ENCODE peak calls at places on chromosomes 5 and 9, in seven cellular contexts. One of them, this sample, is unnamed.

GRCh38 chr9:121773954-121774714 is 122.7 kb downstream of the DAB2IP start:
- DNase-seq in transverse colon: no peak
- DNase-seq in pancreas: peak; percentile 66
- DNase-seq in CD8-positive, alpha-beta T cell: no peak
- DNase-seq in stomach: no peak
- DNase-seq in brain microvascular endothelial cell: no peak
- DNase-seq in CD8-positive, alpha-beta memory T cell: no peak
- DNase-seq in this sample: no peak

GRCh38 chr5:1334831-1335539 is 9.9 kb downstream of the CLPTM1L start:
- DNase-seq in transverse colon: no peak
- DNase-seq in pancreas: no peak
- DNase-seq in CD8-positive, alpha-beta T cell: no peak
- DNase-seq in stomach: no peak
- DNase-seq in brain microvascular endothelial cell: no peak
- DNase-seq in CD8-positive, alpha-beta memory T cell: no peak
- DNase-seq in this sample: no peak

GRCh38 chr5:175520321-175520720 is 42.0 kb downstream of the SFXN1 start:
- DNase-seq in transverse colon: no peak
- DNase-seq in pancreas: no peak
- DNase-seq in CD8-positive, alpha-beta T cell: peak; percentile 64
- DNase-seq in stomach: no peak
- DNase-seq in brain microvascular endothelial cell: no peak
- DNase-seq in CD8-positive, alpha-beta memory T cell: peak; percentile 31
- DNase-seq in this sample: no peak

GRCh38 chr5:54695198-54695966 is 177.8 kb downstream of the SNX18 start:
- DNase-seq in transverse colon: no peak
- DNase-seq in pancreas: no peak
- DNase-seq in CD8-positive, alpha-beta T cell: no peak
- DNase-seq in stomach: no peak
- DNase-seq in brain microvascular endothelial cell: peak; percentile 20
- DNase-seq in CD8-positive, alpha-beta memory T cell: no peak
- DNase-seq in this sample: no peak

GRCh38 chr9:132885691-132886357 is 7.1 kb downstream of the SPACA9 start:
- DNase-seq in transverse colon: no peak
- DNase-seq in pancreas: no peak
- DNase-seq in CD8-positive, alpha-beta T cell: no peak
- DNase-seq in stomach: no peak
- DNase-seq in brain microvascular endothelial cell: no peak
- DNase-seq in CD8-positive, alpha-beta memory T cell: no peak
- DNase-seq in this sample: no peak

GRCh38 chr5:89729623-89730390 is 679.7 kb downstream of the CETN3 start:
- DNase-seq in transverse colon: no peak
- DNase-seq in pancreas: no peak
- DNase-seq in CD8-positive, alpha-beta T cell: no peak
- DNase-seq in stomach: no peak
- DNase-seq in brain microvascular endothelial cell: no peak
- DNase-seq in CD8-positive, alpha-beta memory T cell: no peak
- DNase-seq in this sample: no peak

GRCh38 chr9:123397975-123398374 is 42.0 kb downstream of the CRB2 start:
- DNase-seq in transverse colon: no peak
- DNase-seq in pancreas: no peak
- DNase-seq in CD8-positive, alpha-beta T cell: no peak
- DNase-seq in stomach: no peak
- DNase-seq in brain microvascular endothelial cell: no peak
- DNase-seq in CD8-positive, alpha-beta memory T cell: no peak
- DNase-seq in this sample: no peak

GRCh38 chr9:12738296-12738695 is 36.5 kb upstream of the LURAP1L start:
- DNase-seq in transverse colon: no peak
- DNase-seq in pancreas: no peak
- DNase-seq in CD8-positive, alpha-beta T cell: no peak
- DNase-seq in stomach: no peak
- DNase-seq in brain microvascular endothelial cell: no peak
- DNase-seq in CD8-positive, alpha-beta memory T cell: no peak
- DNase-seq in this sample: no peak

GRCh38 chr5:143147382-143147781 is 256.1 kb downstream of the NR3C1 start:
- DNase-seq in transverse colon: no peak
- DNase-seq in pancreas: no peak
- DNase-seq in CD8-positive, alpha-beta T cell: no peak
- DNase-seq in stomach: no peak
- DNase-seq in brain microvascular endothelial cell: no peak
- DNase-seq in CD8-positive, alpha-beta memory T cell: no peak
- DNase-seq in this sample: no peak

GRCh38 chr5:53069626-53070025 is 39.9 kb downstream of the MOCS2 start:
- DNase-seq in transverse colon: no peak
- DNase-seq in pancreas: no peak
- DNase-seq in CD8-positive, alpha-beta T cell: no peak
- DNase-seq in stomach: no peak
- DNase-seq in brain microvascular endothelial cell: peak; percentile 95
- DNase-seq in CD8-positive, alpha-beta memory T cell: no peak
- DNase-seq in this sample: no peak

GRCh38 chr9:83401328-83401895 is 136.8 kb downstream of the FRMD3 start:
- DNase-seq in transverse colon: no peak
- DNase-seq in pancreas: no peak
- DNase-seq in CD8-positive, alpha-beta T cell: no peak
- DNase-seq in stomach: no peak
- DNase-seq in brain microvascular endothelial cell: no peak
- DNase-seq in CD8-positive, alpha-beta memory T cell: no peak
- DNase-seq in this sample: no peak

GRCh38 chr5:173055042-173055721 is 970 bp upstream of the CREBRF start:
- DNase-seq in transverse colon: no peak
- DNase-seq in pancreas: no peak
- DNase-seq in CD8-positive, alpha-beta T cell: no peak
- DNase-seq in stomach: no peak
- DNase-seq in brain microvascular endothelial cell: no peak
- DNase-seq in CD8-positive, alpha-beta memory T cell: no peak
- DNase-seq in this sample: no peak
- H3K27ac ChIP-seq in transverse colon: peak overlapping the region; percentile 100
- H3K27ac ChIP-seq in pancreas: no peak overlapping the region
- H3K27ac ChIP-seq in CD8-positive, alpha-beta T cell: peak overlapping the region; percentile 81
- H3K27ac ChIP-seq in stomach: peak overlapping the region; percentile 99
- H3K27ac ChIP-seq in brain microvascular endothelial cell: no peak overlapping the region
- H3K27ac ChIP-seq in CD8-positive, alpha-beta memory T cell: peak overlapping the region; percentile 83
- H3K27ac ChIP-seq in this sample: peak overlapping the region; percentile 100

GRCh38 chr5:14407746-14408175 is 173.8 kb upstream of the OTULINL start:
- DNase-seq in transverse colon: no peak
- DNase-seq in pancreas: no peak
- DNase-seq in CD8-positive, alpha-beta T cell: no peak
- DNase-seq in stomach: no peak
- DNase-seq in brain microvascular endothelial cell: peak; percentile 62
- DNase-seq in CD8-positive, alpha-beta memory T cell: no peak
- DNase-seq in this sample: no peak
- H3K27ac ChIP-seq in transverse colon: no peak overlapping the region
- H3K27ac ChIP-seq in pancreas: no peak overlapping the region
- H3K27ac ChIP-seq in CD8-positive, alpha-beta T cell: no peak overlapping the region
- H3K27ac ChIP-seq in stomach: peak overlapping the region; percentile 40
- H3K27ac ChIP-seq in brain microvascular endothelial cell: peak overlapping the region; percentile 88
- H3K27ac ChIP-seq in CD8-positive, alpha-beta memory T cell: no peak overlapping the region
- H3K27ac ChIP-seq in this sample: peak overlapping the region; percentile 3

DNA sequence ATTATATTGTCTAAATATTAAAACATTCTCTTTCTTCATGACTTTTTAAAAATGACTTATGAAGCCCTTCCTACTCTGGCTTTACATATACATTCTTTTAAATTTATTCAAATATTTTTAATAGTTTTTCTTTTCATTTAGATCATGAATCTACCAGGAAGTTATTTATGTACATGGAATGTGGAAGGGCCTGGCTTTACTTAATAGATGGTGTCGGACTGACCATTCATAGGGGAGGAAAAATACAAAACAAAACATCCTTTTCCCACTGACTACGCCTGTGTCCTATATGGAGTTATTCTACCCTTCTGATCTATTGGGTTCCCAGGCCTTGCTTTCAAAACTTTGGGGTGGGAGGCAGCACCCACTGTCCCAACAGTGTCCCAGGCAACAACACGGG is 129.8 kb downstream of the MACROH2A1 start:
- DNase-seq in transverse colon: no peak
- DNase-seq in pancreas: no peak
- DNase-seq in CD8-positive, alpha-beta T cell: no peak
- DNase-seq in stomach: no peak
- DNase-seq in brain microvascular endothelial cell: peak; percentile 12
- DNase-seq in CD8-positive, alpha-beta memory T cell: no peak
- DNase-seq in this sample: no peak
- H3K27ac ChIP-seq in transverse colon: peak overlapping the region; percentile 76
- H3K27ac ChIP-seq in pancreas: no peak overlapping the region
- H3K27ac ChIP-seq in CD8-positive, alpha-beta T cell: no peak overlapping the region
- H3K27ac ChIP-seq in stomach: peak overlapping the region; percentile 79
- H3K27ac ChIP-seq in brain microvascular endothelial cell: peak overlapping the region; percentile 75
- H3K27ac ChIP-seq in CD8-positive, alpha-beta memory T cell: no peak overlapping the region
- H3K27ac ChIP-seq in this sample: peak overlapping the region; percentile 83

GRCh38 chr9:7363777-7364477 is 435.7 kb downstream of the DMAC1 start:
- DNase-seq in transverse colon: no peak
- DNase-seq in pancreas: no peak
- DNase-seq in CD8-positive, alpha-beta T cell: no peak
- DNase-seq in stomach: no peak
- DNase-seq in brain microvascular endothelial cell: no peak
- DNase-seq in CD8-positive, alpha-beta memory T cell: no peak
- DNase-seq in this sample: no peak
- H3K27ac ChIP-seq in transverse colon: no peak overlapping the region
- H3K27ac ChIP-seq in pancreas: no peak overlapping the region
- H3K27ac ChIP-seq in CD8-positive, alpha-beta T cell: no peak overlapping the region
- H3K27ac ChIP-seq in stomach: no peak overlapping the region
- H3K27ac ChIP-seq in brain microvascular endothelial cell: no peak overlapping the region
- H3K27ac ChIP-seq in CD8-positive, alpha-beta memory T cell: no peak overlapping the region
- H3K27ac ChIP-seq in this sample: no peak overlapping the region

DNA sequence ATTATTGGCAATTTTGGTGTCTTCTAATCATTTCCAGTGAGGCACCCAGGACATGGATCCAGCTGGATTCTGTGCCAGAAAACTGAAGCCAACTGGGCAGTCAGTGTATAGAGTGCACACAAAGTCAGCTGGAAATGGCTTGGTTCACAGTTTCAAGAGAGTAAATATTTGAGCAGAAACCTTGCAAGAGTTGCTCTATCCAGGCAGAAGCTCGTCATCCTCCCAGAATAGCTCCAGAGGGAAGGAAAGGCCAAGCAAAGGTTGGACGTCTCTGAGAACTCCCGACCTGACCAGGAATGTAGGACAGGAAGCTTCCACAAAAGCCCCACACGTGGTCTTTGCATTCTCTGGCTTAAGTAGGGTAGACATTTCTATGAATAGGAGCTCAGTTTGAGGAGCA is 72.9 kb upstream of the FCN2 start:
- DNase-seq in transverse colon: no peak
- DNase-seq in pancreas: no peak
- DNase-seq in CD8-positive, alpha-beta T cell: no peak
- DNase-seq in stomach: no peak
- DNase-seq in brain microvascular endothelial cell: peak; percentile 51
- DNase-seq in CD8-positive, alpha-beta memory T cell: no peak
- DNase-seq in this sample: no peak
- H3K27ac ChIP-seq in transverse colon: no peak overlapping the region
- H3K27ac ChIP-seq in pancreas: no peak overlapping the region
- H3K27ac ChIP-seq in CD8-positive, alpha-beta T cell: no peak overlapping the region
- H3K27ac ChIP-seq in stomach: peak overlapping the region; percentile 26
- H3K27ac ChIP-seq in brain microvascular endothelial cell: peak overlapping the region; percentile 33
- H3K27ac ChIP-seq in CD8-positive, alpha-beta memory T cell: no peak overlapping the region
- H3K27ac ChIP-seq in this sample: no peak overlapping the region

This sample was measured in psoas muscle.